ENCODE peak calls at places on chromosomes 13 and 19, in ten cellular contexts. U, K, F, D, B, Q, G, P, L and S are unnamed samples.

GRCh38 chr19:17323973-17324327 is 10.7 kb downstream of the ANO8 start:
- DNase-seq in Q (no peak), D (no peak), P (no peak), L (no peak), B (no peak), F (no peak), G (no peak), U (no peak), K (no peak), S (no peak)

GRCh38 chr13:50376895-50377575 is 361.8 kb downstream of the KCNRG start:
- DNase-seq in P (no peak), G (no peak), Q (peak), B (no peak), F (no peak), K (no peak), D (no peak), U (no peak), L (no peak), S (no peak)

GRCh38 chr19:36054733-36055686 is at the start of gene WDR62:
- DNase-seq in P (peak), D (peak), L (peak), Q (peak), G (peak), K (peak), B (no peak), F (peak), U (peak), S (peak)

GRCh38 chr19:7004313-7004931 is 16.8 kb downstream of the MBD3L2B start:
- DNase-seq in D (peak), Q (no peak), L (no peak), K (peak), G (no peak), U (no peak), F (no peak), P (no peak), B (no peak), S (no peak)

GRCh38 chr13:21435710-21436151 is 23.4 kb downstream of the ZDHHC20 start:
- DNase-seq in Q (no peak), G (peak), F (peak), K (no peak), D (peak), U (peak), L (peak), B (peak), P (peak), S (no peak)

GRCh38 chr19:19642506-19643157 is 825 bp downstream of the GMIP start:
- DNase-seq in G (no peak), K (no peak), U (no peak), D (no peak), P (peak), Q (no peak), F (no peak), B (peak), L (no peak), S (peak)

GRCh38 chr13:31090096-31090495 is 71.6 kb downstream of the HSPH1 start:
- DNase-seq in K (no peak), D (no peak), G (no peak), B (no peak), L (no peak), P (no peak), U (no peak), F (no peak), Q (no peak), S (no peak)

GRCh38 chr19:18298601-18299000 is 17.2 kb upstream of the JUND start:
- DNase-seq in K (no peak), Q (no peak), L (no peak), P (no peak), B (no peak), D (no peak), F (no peak), G (no peak), U (no peak), S (no peak)

GRCh38 chr19:18000981-18001836 is 6.8 kb upstream of the ARRDC2 start:
- DNase-seq in U (peak), P (peak), F (peak), D (peak), B (peak), G (peak), K (peak), L (peak), Q (peak), S (peak)

GRCh38 chr13:40272776-40273139 is 393.7 kb downstream of the FOXO1 start:
- DNase-seq in Q (no peak), P (no peak), F (no peak), U (no peak), D (peak), G (no peak), B (peak), K (no peak), L (no peak), S (no peak)

GRCh38 chr13:44117351-44117750 is 237.6 kb downstream of the LACC1 start:
- DNase-seq in K (no peak), P (no peak), U (no peak), Q (no peak), L (no peak), D (no peak), F (no peak), B (peak), G (no peak), S (no peak)

GRCh38 chr13:30301827-30302226 is 5.5 kb downstream of the KATNAL1 start:
- DNase-seq in Q (no peak), P (no peak), G (no peak), U (no peak), K (no peak), D (peak), L (no peak), B (no peak), F (no peak), S (no peak)

GRCh38 chr19:35608250-35608649 is 4.3 kb upstream of the HAUS5 start:
- DNase-seq in K (no peak), B (peak), P (no peak), G (no peak), Q (no peak), F (no peak), L (no peak), D (no peak), U (no peak), S (no peak)

GRCh38 chr13:66994097-66994496 is 236.0 kb downstream of the PCDH9 start:
- DNase-seq in F (no peak), L (peak), P (no peak), B (peak), U (peak), K (peak), G (peak), D (peak), Q (peak), S (peak)

GRCh38 chr19:42294471-42295137 is 7.3 kb upstream of the PRR19 start:
- DNase-seq in U (no peak), B (no peak), Q (no peak), F (no peak), L (no peak), P (no peak), K (no peak), G (no peak), D (no peak), S (no peak)

GRCh38 chr13:113123226-113124150 is 889 bp downstream of the F10 start:
- DNase-seq in G (no peak), U (peak), L (no peak), Q (peak), B (no peak), P (no peak), D (no peak), F (no peak), K (no peak), S (no peak)

GRCh38 chr13:40189426-40189825 is 477.0 kb downstream of the FOXO1 start:
- DNase-seq in U (no peak), D (no peak), B (no peak), Q (no peak), F (no peak), K (no peak), G (no peak), L (no peak), P (no peak), S (no peak)

GRCh38 chr13:95535243-95535642 is 17.3 kb upstream of the CLDN10 start:
- DNase-seq in G (no peak), D (peak), U (no peak), L (no peak), Q (no peak), K (no peak), B (peak), P (no peak), F (no peak), S (no peak)

GRCh38 chr19:21698215-21698614 is 69.2 kb downstream of the ZNF100 start:
- DNase-seq in K (no peak), Q (no peak), D (no peak), G (no peak), L (peak), U (no peak), P (no peak), B (peak), F (no peak), S (no peak)

GRCh38 chr13:94362411-94362909 is 117.0 kb downstream of the DCT start:
- DNase-seq in L (peak), F (peak), D (peak), Q (peak), G (no peak), B (peak), U (no peak), P (peak), K (peak), S (peak)

GRCh38 chr19:519449-519865 is 12.1 kb upstream of the CDC34 start:
- DNase-seq in P (no peak), B (no peak), D (no peak), L (no peak), Q (no peak), U (no peak), F (no peak), G (no peak), K (no peak), S (no peak)

GRCh38 chr13:31503626-31504025 is 235.7 kb upstream of the RXFP2 start:
- DNase-seq in L (no peak), B (no peak), K (no peak), F (no peak), Q (no peak), U (no peak), P (no peak), D (no peak), G (no peak), S (no peak)

GRCh38 chr13:43608400-43609137 is 178.2 kb downstream of the ENOX1 start:
- DNase-seq in F (no peak), B (no peak), G (no peak), D (no peak), P (no peak), K (no peak), Q (no peak), U (no peak), L (no peak), S (no peak)

GRCh38 chr19:34711890-34712289 is 22.2 kb upstream of the ZNF181 start:
- DNase-seq in P (no peak), K (no peak), F (no peak), L (no peak), B (no peak), U (no peak), G (no peak), D (no peak), Q (peak), S (no peak)

GRCh38 chr13:82797876-82798275 is 1084.4 kb downstream of the SLITRK1 start:
- DNase-seq in U (no peak), D (no peak), B (no peak), Q (no peak), G (no peak), L (no peak), P (no peak), K (no peak), F (no peak), S (no peak)

GRCh38 chr19:41356984-41357739 is 3.4 kb upstream of the TGFB1 start:
- DNase-seq in K (no peak), D (no peak), P (peak), G (no peak), Q (no peak), U (no peak), B (no peak), L (no peak), F (no peak), S (no peak)

GRCh38 chr19:37329686-37330085 is 41.2 kb upstream of the ZNF527 start:
- DNase-seq in L (no peak), G (no peak), U (no peak), B (peak), Q (peak), D (no peak), K (no peak), P (no peak), F (no peak), S (no peak)

GRCh38 chr13:43240278-43240677 is 216.9 kb downstream of the DNAJC15 start:
- DNase-seq in K (no peak), U (no peak), G (no peak), F (no peak), D (no peak), B (no peak), L (no peak), Q (no peak), P (no peak), S (no peak)

GRCh38 chr13:113585828-113586355 is 1.3 kb downstream of the TFDP1 start:
- DNase-seq in F (no peak), K (no peak), L (peak), G (no peak), P (no peak), U (no peak), Q (no peak), D (no peak), B (peak), S (no peak)

GRCh38 chr13:110600980-110601379 is 14.4 kb upstream of the NAXD start:
- DNase-seq in K (no peak), F (no peak), D (no peak), L (no peak), P (no peak), Q (no peak), U (no peak), G (no peak), B (no peak), S (no peak)

GRCh38 chr13:30745917-30746686 is 10.8 kb downstream of the ALOX5AP start:
- DNase-seq in K (peak), B (no peak), Q (no peak), D (no peak), U (peak), P (no peak), F (no peak), L (peak), G (no peak), S (peak)

DNA sequence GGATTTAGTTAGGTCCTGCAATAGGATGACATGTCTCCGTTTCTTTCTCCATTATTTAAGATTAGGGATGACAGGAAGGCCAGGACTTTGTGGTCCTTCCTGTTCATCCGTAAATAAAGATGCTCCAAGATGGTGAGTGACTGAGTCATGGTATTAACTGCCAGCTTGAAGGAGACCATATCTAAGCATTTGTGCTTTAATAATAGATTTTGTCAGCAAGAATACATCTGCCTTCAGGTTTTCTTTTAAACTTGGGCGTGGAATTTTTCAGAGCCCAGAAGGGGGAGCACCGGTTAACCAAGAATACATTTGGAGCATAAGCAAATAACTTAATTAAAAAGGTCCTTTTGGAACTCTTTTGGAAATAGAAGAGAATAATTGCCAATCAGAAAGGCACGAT is 68.2 kb downstream of the ARHGAP35 start:
- DNase-seq in K (no peak), B (peak), G (no peak), L (no peak), U (no peak), Q (no peak), D (no peak), F (no peak), P (no peak), S (no peak)
- TF ChIP-seq CTCF in K (no peak), B (peak), G (no peak), L (no peak), U (no peak), Q (peak), D (peak), F (no peak), P (no peak), S (peak)

GRCh38 chr19:2269244-2270156 is 12.5 kb downstream of the PEAK3 start:
- DNase-seq in G (peak), L (peak), B (peak), Q (peak), P (peak), D (peak), K (peak), F (peak), U (peak), S (peak)
- TF ChIP-seq CTCF in G (no peak), L (no peak), B (no peak), Q (peak), P (no peak), D (peak), K (no peak), F (no peak), U (peak), S (peak)

GRCh38 chr19:39345956-39346355 is 3.7 kb downstream of the SAMD4B start:
- DNase-seq in U (no peak), L (no peak), P (no peak), D (no peak), Q (no peak), K (no peak), F (no peak), B (no peak), G (no peak), S (no peak)
- TF ChIP-seq CTCF in U (no peak), L (no peak), P (no peak), D (peak), Q (peak), K (no peak), F (no peak), B (no peak), G (no peak), S (no peak)

DNA sequence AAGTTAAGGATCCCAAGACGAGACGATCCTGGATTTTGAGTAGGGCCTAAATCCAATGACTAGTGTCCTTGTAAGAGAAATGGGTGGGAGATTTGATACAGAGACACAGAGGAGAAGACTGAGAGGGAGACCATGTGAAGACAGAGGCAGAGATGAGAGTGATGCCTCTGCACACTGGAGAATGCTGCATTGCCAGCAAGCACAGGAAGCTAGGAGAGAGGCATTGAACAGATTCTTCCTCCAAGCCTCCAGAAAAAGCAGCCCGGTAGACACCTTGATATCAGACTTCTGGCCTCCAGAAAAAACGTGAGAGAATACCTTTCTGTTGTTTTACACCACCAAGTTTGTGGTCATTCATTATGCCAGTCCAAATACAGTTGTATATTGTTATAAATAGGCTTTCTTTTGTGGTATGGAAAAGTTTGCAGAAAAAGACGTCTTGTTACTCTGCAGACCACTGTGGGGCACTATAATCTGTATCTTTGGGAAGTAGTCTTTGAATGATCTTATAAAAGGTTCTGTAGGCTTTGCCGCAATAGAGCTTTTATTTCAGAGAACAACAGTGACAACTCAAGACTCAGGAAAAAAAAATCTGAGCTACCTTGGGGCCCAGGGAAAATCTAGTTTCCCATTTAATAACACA is 17.9 kb upstream of the RFC3 start:
- DNase-seq in L (no peak), K (no peak), P (no peak), G (no peak), Q (no peak), F (no peak), B (peak), U (no peak), D (peak), S (no peak)
- TF ChIP-seq CTCF in L (no peak), K (peak), P (no peak), G (peak), Q (peak), F (peak), B (peak), U (no peak), D (peak), S (peak)

DNA sequence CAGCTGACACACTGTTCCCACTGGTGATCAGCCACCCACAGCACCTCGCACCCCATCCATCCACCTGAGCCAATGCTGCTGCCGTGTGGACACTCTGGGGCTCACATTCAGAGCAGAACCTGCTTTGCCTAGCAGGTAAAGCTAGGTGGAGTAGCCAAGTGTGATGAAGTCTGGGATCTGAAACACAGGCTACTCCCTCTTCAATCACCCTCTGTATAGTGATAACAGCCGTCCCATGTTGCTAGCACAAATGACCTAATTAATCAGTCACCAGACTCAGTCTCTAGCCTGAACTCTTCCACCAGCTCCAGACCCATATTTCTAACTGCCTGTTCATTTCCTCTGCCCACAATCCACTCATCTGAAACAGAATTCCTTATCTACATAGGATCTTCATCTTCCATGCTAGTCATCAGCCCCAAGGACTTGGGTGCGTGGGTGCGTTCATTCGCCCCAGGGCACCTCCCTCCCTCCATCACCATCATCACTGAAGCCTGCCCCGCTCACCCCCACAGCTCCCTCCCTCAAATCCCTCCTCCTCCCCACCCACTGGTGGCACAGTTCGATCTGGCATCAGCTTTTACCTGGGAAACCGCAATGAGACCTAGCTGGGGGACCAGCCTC is 19.8 kb downstream of the STK24 start:
- DNase-seq in F (no peak), L (no peak), Q (no peak), G (no peak), B (no peak), P (no peak), D (no peak), U (no peak), K (no peak), S (no peak)
- TF ChIP-seq CTCF in F (no peak), L (no peak), Q (no peak), G (no peak), B (no peak), P (no peak), D (peak), U (no peak), K (no peak), S (peak)